ENCODE peak calls at places on chromosomes 1 and 21, in eight cellular contexts. Q is HCT116, U is fibroblast of lung, Y is keratinocyte, R is GM23248, L is HepG2, N is astrocyte, I is kidney. J is an unnamed sample.

GRCh38 chr1:115275216-115275615 is 62.8 kb downstream of the NGF start:
- DNase-seq in Q (peak), U (peak), Y (no peak), R (no peak), L (no peak), N (no peak), I (no peak), J (peak)

GRCh38 chr1:58994664-58995063 is 210.8 kb upstream of the JUN start:
- DNase-seq in Q (no peak), U (no peak), Y (no peak), R (no peak), L (no peak), N (no peak), I (no peak), J (no peak)

GRCh38 chr1:214573386-214574358 is 22.3 kb upstream of the PTPN14 start:
- DNase-seq in Q (no peak), U (no peak), Y (no peak), R (peak), L (no peak), N (peak), I (no peak), J (no peak)

GRCh38 chr1:167739752-167740151 is 18.0 kb downstream of the MPZL1 start:
- DNase-seq in Q (no peak), U (no peak), Y (no peak), R (no peak), L (peak), N (no peak), I (no peak), J (no peak)

GRCh38 chr1:161080391-161081150 is 8.8 kb downstream of the NECTIN4 start:
- DNase-seq in Q (no peak), U (peak), Y (no peak), R (peak), L (no peak), N (peak), I (no peak), J (no peak)

GRCh38 chr1:29513357-29513756 is 277.0 kb downstream of the PTPRU start:
- DNase-seq in Q (peak), U (peak), Y (no peak), R (peak), L (peak), N (peak), I (no peak), J (peak)

GRCh38 chr1:31127266-31127665 is 61.7 kb upstream of the PUM1 start:
- DNase-seq in Q (no peak), U (peak), Y (no peak), R (peak), L (no peak), N (peak), I (no peak), J (no peak)

GRCh38 chr1:30725450-30726095 is 2.2 kb upstream of the MATN1 start:
- DNase-seq in Q (no peak), U (no peak), Y (no peak), R (no peak), L (no peak), N (no peak), I (peak), J (no peak)

GRCh38 chr1:97061604-97062003 is 340.0 kb downstream of the PTBP2 start:
- DNase-seq in Q (no peak), U (no peak), Y (no peak), R (no peak), L (no peak), N (no peak), I (no peak), J (peak)

GRCh38 chr1:6221210-6221784 is 14.5 kb downstream of the ICMT start:
- DNase-seq in Q (no peak), U (no peak), Y (no peak), R (no peak), L (no peak), N (no peak), I (peak), J (no peak)

GRCh38 chr21:32475162-32475812 is 62.8 kb downstream of the EVA1C start:
- DNase-seq in Q (no peak), U (peak), Y (no peak), R (peak), L (no peak), N (peak), I (no peak), J (no peak)

GRCh38 chr21:27372381-27372780 is 405.5 kb upstream of the ADAMTS5 start:
- DNase-seq in Q (no peak), U (no peak), Y (no peak), R (no peak), L (no peak), N (no peak), I (no peak), J (peak)

GRCh38 chr1:201546093-201546492 is 7.2 kb downstream of the NAV1 start:
- DNase-seq in Q (peak), U (no peak), Y (no peak), R (no peak), L (no peak), N (no peak), I (no peak), J (peak)
- H3K9ac ChIP-seq in Q (no peak), U (no peak), Y (no peak), R (no peak), L (no peak), N (no peak), I (no peak), J (no peak)

GRCh38 chr1:18805116-18805515 is 54.3 kb downstream of the TAS1R2 start:
- DNase-seq in Q (no peak), U (no peak), Y (no peak), R (no peak), L (no peak), N (no peak), I (no peak), J (no peak)
- H3K9ac ChIP-seq in Q (no peak), U (no peak), Y (no peak), R (no peak), L (no peak), N (no peak), I (no peak), J (no peak)

DNA sequence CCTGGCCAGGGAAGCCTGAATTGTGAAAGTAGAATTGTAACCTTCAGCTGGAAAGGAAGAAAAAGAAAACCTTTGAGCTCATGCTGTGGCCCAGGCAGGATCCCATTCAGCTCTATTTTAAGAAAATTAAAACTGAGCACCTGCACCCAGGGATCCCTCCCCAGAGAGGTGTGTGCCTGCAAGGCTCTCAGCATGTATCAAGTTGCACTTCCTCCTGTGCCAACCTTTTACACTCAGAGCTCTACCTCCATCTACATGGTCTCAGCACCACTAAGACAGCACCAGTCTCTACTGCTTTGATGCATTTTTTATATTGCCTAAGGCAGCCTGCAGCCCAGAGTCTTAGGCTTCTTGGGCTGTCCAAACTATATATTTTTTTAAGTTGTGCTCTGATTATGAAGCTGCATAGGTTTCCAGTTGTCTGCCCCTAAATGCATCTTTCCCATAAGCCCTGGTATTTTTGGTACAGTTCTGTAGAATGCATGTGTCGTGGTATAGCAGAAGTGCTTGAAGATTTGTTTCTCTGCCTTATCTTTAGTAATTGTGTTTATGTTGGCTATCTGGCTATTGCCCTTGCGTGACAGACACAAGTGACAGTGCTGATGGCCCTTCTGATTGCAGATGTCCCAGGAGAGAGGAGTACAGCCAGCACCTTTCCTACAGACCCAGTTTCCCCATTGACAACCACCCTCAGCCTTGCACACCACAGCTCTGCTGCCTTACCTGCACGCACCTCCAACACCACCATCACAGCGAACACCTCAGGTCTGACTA is 63.1 kb downstream of the PTPRC start:
- DNase-seq in Q (no peak), U (no peak), Y (no peak), R (no peak), L (no peak), N (no peak), I (no peak), J (peak)
- H3K9ac ChIP-seq in Q (no peak), U (no peak), Y (no peak), R (no peak), L (no peak), N (no peak), I (no peak), J (no peak)

DNA sequence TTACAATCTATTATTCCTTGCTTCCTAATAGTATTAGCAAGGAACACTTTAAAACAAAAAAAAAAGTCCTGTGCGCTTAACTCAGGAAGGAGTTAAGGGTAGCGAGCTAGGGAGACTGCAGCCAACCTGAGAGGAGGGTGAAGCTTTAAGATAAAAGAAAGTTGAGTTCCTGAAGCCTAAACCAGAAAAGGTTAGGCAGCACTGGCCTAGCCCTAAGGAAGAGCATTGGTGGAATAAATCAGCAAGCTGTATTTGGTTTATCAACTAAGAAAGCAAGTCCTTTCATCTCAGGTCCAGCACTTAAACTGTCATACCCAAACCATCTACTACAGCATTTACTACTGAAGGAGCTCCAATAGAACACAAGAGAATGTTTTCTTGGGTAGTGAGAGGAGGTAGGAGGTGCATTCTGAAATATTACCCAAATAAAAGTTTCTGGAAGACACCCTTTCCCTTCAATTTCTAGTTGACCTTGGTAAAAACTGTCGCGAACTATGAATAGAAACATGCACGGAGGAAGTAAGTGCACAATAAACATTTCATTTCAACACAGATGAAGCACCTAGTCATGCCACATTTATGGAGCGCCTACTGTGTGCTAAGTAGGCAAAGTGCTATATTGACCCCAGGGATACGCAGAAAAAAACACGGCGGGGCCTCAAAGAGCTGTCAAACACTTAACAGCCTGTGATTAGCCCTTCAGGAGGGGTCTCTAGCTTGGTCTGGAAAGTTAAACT is 1.3 kb downstream of the GLRX2 start:
- DNase-seq in Q (no peak), U (peak), Y (no peak), R (peak), L (no peak), N (no peak), I (no peak), J (peak)
- H3K9ac ChIP-seq in Q (peak), U (peak), Y (peak), R (peak), L (peak), N (peak), I (peak), J (peak)

GRCh38 chr1:230977781-230978490 is 725 bp downstream of the TTC13 start:
- DNase-seq in Q (peak), U (peak), Y (no peak), R (peak), L (peak), N (no peak), I (peak), J (peak)
- H3K9ac ChIP-seq in Q (peak), U (peak), Y (peak), R (peak), L (peak), N (peak), I (peak), J (peak)

J was measured in mesendoderm.